ENCODE peak calls at places on chromosomes 7 and 10, in four cellular contexts. One of them, this sample, is unnamed.

GRCh38 chr10:48604408-48605263 is at the start of gene ARHGAP22:
- DNase-seq in HFF-Myc: no peak
- DNase-seq in heart right ventricle: peak
- DNase-seq in tibial artery: peak
- DNase-seq in this sample: no peak

GRCh38 chr7:143223784-143224183 is 1.9 kb downstream of the TAS2R40 start:
- DNase-seq in heart right ventricle: no peak
- DNase-seq in tibial artery: no peak
- DNase-seq in HFF-Myc: no peak
- DNase-seq in this sample: no peak

GRCh38 chr7:4110438-4110837 is 571.7 kb upstream of the FOXK1 start:
- DNase-seq in tibial artery: no peak
- DNase-seq in heart right ventricle: no peak
- DNase-seq in HFF-Myc: no peak
- DNase-seq in this sample: no peak

GRCh38 chr10:113524539-113525490 is 28.0 kb upstream of the HABP2 start:
- DNase-seq in HFF-Myc: no peak
- DNase-seq in heart right ventricle: no peak
- DNase-seq in tibial artery: peak
- DNase-seq in this sample: no peak

GRCh38 chr10:110269641-110270318 is 34.9 kb downstream of the SMNDC1 start:
- DNase-seq in tibial artery: peak
- DNase-seq in HFF-Myc: no peak
- DNase-seq in heart right ventricle: peak
- DNase-seq in this sample: no peak

GRCh38 chr10:128103229-128103714 is 23.0 kb downstream of the MKI67 start:
- DNase-seq in HFF-Myc: no peak
- DNase-seq in tibial artery: peak
- DNase-seq in heart right ventricle: no peak
- DNase-seq in this sample: no peak

GRCh38 chr7:124881981-124882380 is 47.6 kb downstream of the POT1 start:
- DNase-seq in tibial artery: no peak
- DNase-seq in heart right ventricle: no peak
- DNase-seq in HFF-Myc: no peak
- DNase-seq in this sample: no peak

GRCh38 chr7:132430466-132430862 is 145.8 kb downstream of the PLXNA4 start:
- DNase-seq in heart right ventricle: no peak
- DNase-seq in HFF-Myc: no peak
- DNase-seq in tibial artery: no peak
- DNase-seq in this sample: no peak

GRCh38 chr10:110833234-110833940 is 38.3 kb upstream of the PDCD4 start:
- DNase-seq in HFF-Myc: no peak
- DNase-seq in tibial artery: no peak
- DNase-seq in heart right ventricle: no peak
- DNase-seq in this sample: no peak

GRCh38 chr10:79203014-79203675 is 134.4 kb downstream of the ZMIZ1 start:
- DNase-seq in HFF-Myc: no peak
- DNase-seq in tibial artery: no peak
- DNase-seq in heart right ventricle: no peak
- DNase-seq in this sample: no peak

GRCh38 chr7:5296627-5297226 is 14.0 kb downstream of the SLC29A4 start:
- DNase-seq in tibial artery: no peak
- DNase-seq in HFF-Myc: no peak
- DNase-seq in heart right ventricle: no peak
- DNase-seq in this sample: no peak

GRCh38 chr10:46539596-46540411 is 16.7 kb downstream of the GPRIN2 start:
- DNase-seq in tibial artery: peak
- DNase-seq in heart right ventricle: no peak
- DNase-seq in HFF-Myc: no peak
- DNase-seq in this sample: no peak

GRCh38 chr7:91659096-91659495 is 221.4 kb downstream of the MTERF1 start:
- DNase-seq in tibial artery: no peak
- DNase-seq in HFF-Myc: no peak
- DNase-seq in heart right ventricle: no peak
- DNase-seq in this sample: no peak

GRCh38 chr7:117171106-117171505 is 151.8 kb downstream of the WNT2 start:
- DNase-seq in HFF-Myc: no peak
- DNase-seq in tibial artery: no peak
- DNase-seq in heart right ventricle: no peak
- DNase-seq in this sample: no peak

GRCh38 chr7:129134356-129134972 is 10.0 kb upstream of the TSPAN33 start:
- DNase-seq in heart right ventricle: no peak
- DNase-seq in HFF-Myc: no peak
- DNase-seq in tibial artery: no peak
- DNase-seq in this sample: no peak

GRCh38 chr10:53223846-53224245 is 451.3 kb upstream of the MBL2 start:
- DNase-seq in tibial artery: no peak
- DNase-seq in HFF-Myc: no peak
- DNase-seq in heart right ventricle: no peak
- DNase-seq in this sample: no peak

GRCh38 chr10:108653466-108653865 is 1269.8 kb downstream of the XPNPEP1 start:
- DNase-seq in HFF-Myc: no peak
- DNase-seq in heart right ventricle: no peak
- DNase-seq in tibial artery: no peak
- DNase-seq in this sample: no peak

GRCh38 chr7:2403718-2404648 is 572 bp downstream of the CHST12 start:
- DNase-seq in tibial artery: no peak
- DNase-seq in HFF-Myc: no peak
- DNase-seq in heart right ventricle: no peak
- DNase-seq in this sample: no peak

GRCh38 chr7:2405601-2406345 is 2.4 kb downstream of the CHST12 start:
- DNase-seq in heart right ventricle: no peak
- DNase-seq in tibial artery: no peak
- DNase-seq in HFF-Myc: no peak
- DNase-seq in this sample: no peak

GRCh38 chr7:2404714-2405119 is 1.3 kb downstream of the CHST12 start:
- DNase-seq in tibial artery: no peak
- DNase-seq in HFF-Myc: no peak
- DNase-seq in heart right ventricle: no peak
- DNase-seq in this sample: no peak

GRCh38 chr7:2403014-2403717 is at the start of gene CHST12:
- DNase-seq in heart right ventricle: peak
- DNase-seq in tibial artery: peak
- DNase-seq in HFF-Myc: peak
- DNase-seq in this sample: peak

GRCh38 chr7:2405201-2405600 is 1.8 kb downstream of the CHST12 start:
- DNase-seq in HFF-Myc: no peak
- DNase-seq in heart right ventricle: no peak
- DNase-seq in tibial artery: no peak
- DNase-seq in this sample: no peak
- TF ChIP-seq CTCF in HFF-Myc: no peak
- TF ChIP-seq CTCF in heart right ventricle: no peak
- TF ChIP-seq CTCF in tibial artery: no peak
- TF ChIP-seq CTCF in this sample: no peak

GRCh38 chr10:35961501-35961900 is 319.4 kb upstream of the FZD8 start:
- DNase-seq in heart right ventricle: no peak
- DNase-seq in tibial artery: no peak
- DNase-seq in HFF-Myc: no peak
- DNase-seq in this sample: peak
- H3K4me3 ChIP-seq in heart right ventricle: no peak
- H3K4me3 ChIP-seq in tibial artery: no peak
- H3K4me3 ChIP-seq in HFF-Myc: no peak
- H3K4me3 ChIP-seq in this sample: no peak

GRCh38 chr10:27504897-27505457 is 873 bp downstream of the RAB18 start:
- DNase-seq in HFF-Myc: no peak
- DNase-seq in heart right ventricle: no peak
- DNase-seq in tibial artery: no peak
- DNase-seq in this sample: no peak

GRCh38 chr10:27506280-27506679 is 2.2 kb downstream of the RAB18 start:
- DNase-seq in HFF-Myc: no peak
- DNase-seq in tibial artery: no peak
- DNase-seq in heart right ventricle: no peak
- DNase-seq in this sample: no peak

GRCh38 chr10:27503498-27504006 is 552 bp upstream of the RAB18 start:
- DNase-seq in HFF-Myc: no peak
- DNase-seq in heart right ventricle: no peak
- DNase-seq in tibial artery: no peak
- DNase-seq in this sample: no peak

GRCh38 chr10:27500886-27501285 is 3.2 kb upstream of the RAB18 start:
- DNase-seq in heart right ventricle: no peak
- DNase-seq in HFF-Myc: no peak
- DNase-seq in tibial artery: no peak
- DNase-seq in this sample: no peak

GRCh38 chr10:27504007-27504890 is at the start of gene RAB18:
- DNase-seq in tibial artery: peak
- DNase-seq in HFF-Myc: peak
- DNase-seq in heart right ventricle: peak
- DNase-seq in this sample: peak
- TF ChIP-seq CTCF in tibial artery: peak
- TF ChIP-seq CTCF in HFF-Myc: no peak
- TF ChIP-seq CTCF in heart right ventricle: no peak
- TF ChIP-seq CTCF in this sample: no peak

GRCh38 chr10:129743738-129744133 is 220.3 kb downstream of the EBF3 start:
- DNase-seq in HFF-Myc: no peak
- DNase-seq in heart right ventricle: no peak
- DNase-seq in tibial artery: no peak
- DNase-seq in this sample: no peak

GRCh38 chr10:129740532-129741279 is 223.4 kb downstream of the EBF3 start:
- DNase-seq in heart right ventricle: no peak
- DNase-seq in tibial artery: peak
- DNase-seq in HFF-Myc: no peak
- DNase-seq in this sample: no peak

GRCh38 chr10:129742742-129743550 is 221.1 kb downstream of the EBF3 start:
- DNase-seq in tibial artery: no peak
- DNase-seq in heart right ventricle: no peak
- DNase-seq in HFF-Myc: no peak
- DNase-seq in this sample: no peak

GRCh38 chr10:129741978-129742741 is 221.9 kb downstream of the EBF3 start:
- DNase-seq in HFF-Myc: no peak
- DNase-seq in tibial artery: no peak
- DNase-seq in heart right ventricle: no peak
- DNase-seq in this sample: no peak

DNA sequence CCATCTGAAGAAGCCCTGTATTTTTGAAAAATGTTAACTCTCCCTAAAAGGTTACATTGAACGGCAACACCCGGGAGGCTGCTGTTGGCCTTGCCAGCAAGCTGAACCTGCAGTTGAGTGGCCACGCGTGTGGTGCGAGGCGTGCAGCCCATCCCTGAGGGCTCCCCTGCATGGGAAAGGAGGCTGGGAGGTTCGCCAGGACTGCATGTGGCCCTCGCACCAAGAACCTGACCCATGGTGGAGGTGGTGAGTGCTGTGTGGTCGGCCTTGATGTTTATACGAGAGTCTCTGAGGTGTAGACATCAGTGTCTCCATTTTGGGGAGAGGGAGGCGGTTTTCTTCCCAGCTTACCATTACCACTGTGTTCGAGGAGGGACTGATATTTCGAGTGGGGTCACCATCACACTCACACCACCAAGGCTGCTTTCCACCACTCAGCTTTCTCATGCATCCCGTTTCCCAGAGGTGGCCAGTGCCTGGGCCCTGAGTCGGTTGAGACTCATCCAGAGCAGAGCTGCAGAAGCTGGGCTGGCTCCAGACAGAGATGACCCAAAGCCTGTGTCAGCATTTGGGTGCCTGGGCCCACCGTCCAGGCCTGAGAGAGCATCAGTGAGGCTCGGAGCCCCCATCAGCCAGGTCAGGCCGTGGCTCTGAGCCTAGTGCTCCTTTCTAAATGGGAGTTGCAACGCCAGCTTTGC is 222.6 kb downstream of the EBF3 start:
- DNase-seq in HFF-Myc: no peak
- DNase-seq in heart right ventricle: no peak
- DNase-seq in tibial artery: no peak
- DNase-seq in this sample: no peak
- H3K4me3 ChIP-seq in HFF-Myc: no peak
- H3K4me3 ChIP-seq in heart right ventricle: no peak
- H3K4me3 ChIP-seq in tibial artery: no peak
- H3K4me3 ChIP-seq in this sample: no peak

DNA sequence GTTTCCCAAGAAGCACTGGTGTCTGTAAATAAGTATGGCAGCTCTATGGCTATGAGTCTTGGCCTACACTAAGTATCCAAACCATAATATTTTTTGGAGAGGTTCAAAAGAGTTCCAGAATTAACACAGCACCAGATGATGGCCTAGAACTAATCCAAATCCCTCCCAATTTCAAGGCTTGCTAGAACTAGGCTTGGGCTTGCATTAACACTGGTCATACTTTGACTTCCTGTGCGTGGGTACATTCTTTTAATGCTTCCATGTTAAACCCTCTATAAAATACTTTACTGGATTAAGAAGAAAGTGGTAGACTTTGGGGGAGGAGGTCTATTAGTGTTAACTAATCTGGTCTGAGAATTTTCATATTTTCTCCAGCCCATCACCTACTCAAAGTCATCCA is 3.1 kb downstream of the AASS start:
- DNase-seq in HFF-Myc: no peak
- DNase-seq in heart right ventricle: no peak
- DNase-seq in tibial artery: no peak
- DNase-seq in this sample: no peak
- TF ChIP-seq CTCF in HFF-Myc: no peak
- TF ChIP-seq CTCF in heart right ventricle: no peak
- TF ChIP-seq CTCF in tibial artery: no peak
- TF ChIP-seq CTCF in this sample: no peak